ENCODE peak calls at places on chromosomes 7 and 10, in five cellular contexts. One of them, this sample, is unnamed.

GRCh38 chr7:27364344-27364758 is 121.7 kb downstream of the EVX1 start:
- DNase-seq in CD8-positive, alpha-beta memory T cell: no peak
- DNase-seq in heart left ventricle: no peak
- DNase-seq in NB4: peak; percentile 58
- DNase-seq in GM23248: peak; percentile 82
- DNase-seq in this sample: peak; percentile 87

GRCh38 chr10:61487506-61487905 is 34.3 kb upstream of the TMEM26 start:
- DNase-seq in CD8-positive, alpha-beta memory T cell: no peak
- DNase-seq in heart left ventricle: no peak
- DNase-seq in NB4: no peak
- DNase-seq in GM23248: peak; percentile 47
- DNase-seq in this sample: no peak

GRCh38 chr7:46352335-46352954 is 431.4 kb upstream of the IGFBP3 start:
- DNase-seq in CD8-positive, alpha-beta memory T cell: no peak
- DNase-seq in heart left ventricle: no peak
- DNase-seq in NB4: peak; percentile 57
- DNase-seq in GM23248: peak; percentile 74
- DNase-seq in this sample: no peak

GRCh38 chr10:121974535-121975294 is at the start of gene NSMCE4A:
- DNase-seq in CD8-positive, alpha-beta memory T cell: peak; percentile 47
- DNase-seq in heart left ventricle: peak; percentile 91
- DNase-seq in NB4: peak; percentile 90
- DNase-seq in GM23248: peak; percentile 88
- DNase-seq in this sample: peak; percentile 93

GRCh38 chr7:13411151-13411550 is 578.3 kb downstream of the ETV1 start:
- DNase-seq in CD8-positive, alpha-beta memory T cell: no peak
- DNase-seq in heart left ventricle: no peak
- DNase-seq in NB4: no peak
- DNase-seq in GM23248: no peak
- DNase-seq in this sample: no peak

GRCh38 chr10:96890580-96890979 is 58.5 kb downstream of the LCOR start:
- DNase-seq in CD8-positive, alpha-beta memory T cell: no peak
- DNase-seq in heart left ventricle: no peak
- DNase-seq in NB4: no peak
- DNase-seq in GM23248: no peak
- DNase-seq in this sample: no peak

GRCh38 chr7:113775401-113775800 is 143.4 kb downstream of the PPP1R3A start:
- DNase-seq in CD8-positive, alpha-beta memory T cell: no peak
- DNase-seq in heart left ventricle: no peak
- DNase-seq in NB4: no peak
- DNase-seq in GM23248: no peak
- DNase-seq in this sample: no peak

GRCh38 chr7:80224416-80224815 is 89.8 kb downstream of the GNAI1 start:
- DNase-seq in CD8-positive, alpha-beta memory T cell: no peak
- DNase-seq in heart left ventricle: no peak
- DNase-seq in NB4: no peak
- DNase-seq in GM23248: no peak
- DNase-seq in this sample: no peak

GRCh38 chr7:3238525-3239210 is 62.4 kb upstream of the SDK1 start:
- DNase-seq in CD8-positive, alpha-beta memory T cell: no peak
- DNase-seq in heart left ventricle: no peak
- DNase-seq in NB4: no peak
- DNase-seq in GM23248: no peak
- DNase-seq in this sample: no peak

GRCh38 chr10:3784510-3785250 is at the start of gene KLF6:
- DNase-seq in CD8-positive, alpha-beta memory T cell: peak; percentile 35
- DNase-seq in heart left ventricle: peak; percentile 82
- DNase-seq in NB4: no peak
- DNase-seq in GM23248: peak; percentile 65
- DNase-seq in this sample: peak; percentile 70

GRCh38 chr10:132292972-132293415 is 14.8 kb downstream of the STK32C start:
- DNase-seq in CD8-positive, alpha-beta memory T cell: no peak
- DNase-seq in heart left ventricle: peak; percentile 63
- DNase-seq in NB4: no peak
- DNase-seq in GM23248: no peak
- DNase-seq in this sample: peak; percentile 30

GRCh38 chr7:47690902-47691558 is 109.1 kb upstream of the TNS3 start:
- DNase-seq in CD8-positive, alpha-beta memory T cell: no peak
- DNase-seq in heart left ventricle: no peak
- DNase-seq in NB4: no peak
- DNase-seq in GM23248: peak; percentile 69
- DNase-seq in this sample: no peak

GRCh38 chr7:43534110-43534509 is 48.8 kb upstream of the STK17A start:
- DNase-seq in CD8-positive, alpha-beta memory T cell: no peak
- DNase-seq in heart left ventricle: no peak
- DNase-seq in NB4: no peak
- DNase-seq in GM23248: peak; percentile 58
- DNase-seq in this sample: no peak

GRCh38 chr7:102810916-102811315 is 62.1 kb downstream of the FAM185A start:
- DNase-seq in CD8-positive, alpha-beta memory T cell: no peak
- DNase-seq in heart left ventricle: no peak
- DNase-seq in NB4: no peak
- DNase-seq in GM23248: no peak
- DNase-seq in this sample: no peak

GRCh38 chr10:69501657-69502056 is 50.4 kb downstream of the TSPAN15 start:
- DNase-seq in CD8-positive, alpha-beta memory T cell: no peak
- DNase-seq in heart left ventricle: no peak
- DNase-seq in NB4: no peak
- DNase-seq in GM23248: no peak
- DNase-seq in this sample: no peak

GRCh38 chr7:84237533-84238173 is 43.1 kb upstream of the SEMA3A start:
- DNase-seq in CD8-positive, alpha-beta memory T cell: no peak
- DNase-seq in heart left ventricle: no peak
- DNase-seq in NB4: no peak
- DNase-seq in GM23248: peak; percentile 93
- DNase-seq in this sample: no peak

GRCh38 chr7:121449304-121449703 is 53.2 kb upstream of the FAM3C start:
- DNase-seq in CD8-positive, alpha-beta memory T cell: no peak
- DNase-seq in heart left ventricle: no peak
- DNase-seq in NB4: no peak
- DNase-seq in GM23248: no peak
- DNase-seq in this sample: no peak

GRCh38 chr7:138887872-138888656 is 90.1 kb upstream of the ATP6V0A4 start:
- DNase-seq in CD8-positive, alpha-beta memory T cell: no peak
- DNase-seq in heart left ventricle: no peak
- DNase-seq in NB4: no peak
- DNase-seq in GM23248: no peak
- DNase-seq in this sample: no peak

GRCh38 chr10:91605968-91606367 is 26.9 kb downstream of the PPP1R3C start:
- DNase-seq in CD8-positive, alpha-beta memory T cell: no peak
- DNase-seq in heart left ventricle: no peak
- DNase-seq in NB4: no peak
- DNase-seq in GM23248: no peak
- DNase-seq in this sample: no peak

GRCh38 chr10:75967491-75967890 is 536.1 kb downstream of the LRMDA start:
- DNase-seq in CD8-positive, alpha-beta memory T cell: no peak
- DNase-seq in heart left ventricle: no peak
- DNase-seq in NB4: no peak
- DNase-seq in GM23248: no peak
- DNase-seq in this sample: no peak

GRCh38 chr10:100725869-100726426 is 19.4 kb upstream of the PAX2 start:
- DNase-seq in CD8-positive, alpha-beta memory T cell: no peak
- DNase-seq in heart left ventricle: no peak
- DNase-seq in NB4: no peak
- DNase-seq in GM23248: no peak
- DNase-seq in this sample: no peak

GRCh38 chr7:98372993-98373392 is 27.9 kb downstream of the BAIAP2L1 start:
- DNase-seq in CD8-positive, alpha-beta memory T cell: no peak
- DNase-seq in heart left ventricle: no peak
- DNase-seq in NB4: no peak
- DNase-seq in GM23248: peak; percentile 64
- DNase-seq in this sample: no peak

GRCh38 chr10:24744966-24745365 is 21.3 kb upstream of the ARHGAP21 start:
- DNase-seq in CD8-positive, alpha-beta memory T cell: no peak
- DNase-seq in heart left ventricle: no peak
- DNase-seq in NB4: no peak
- DNase-seq in GM23248: no peak
- DNase-seq in this sample: no peak

GRCh38 chr10:108039821-108040584 is 875.5 kb upstream of the SORCS1 start:
- DNase-seq in CD8-positive, alpha-beta memory T cell: no peak
- DNase-seq in heart left ventricle: no peak
- DNase-seq in NB4: no peak
- DNase-seq in GM23248: no peak
- DNase-seq in this sample: no peak

GRCh38 chr10:97163141-97163540 is 22.6 kb downstream of the SLIT1 start:
- DNase-seq in CD8-positive, alpha-beta memory T cell: no peak
- DNase-seq in heart left ventricle: peak; percentile 44
- DNase-seq in NB4: no peak
- DNase-seq in GM23248: no peak
- DNase-seq in this sample: no peak

GRCh38 chr7:127974611-127975010 is 56.6 kb downstream of the LRRC4 start:
- DNase-seq in CD8-positive, alpha-beta memory T cell: no peak
- DNase-seq in heart left ventricle: no peak
- DNase-seq in NB4: no peak
- DNase-seq in GM23248: no peak
- DNase-seq in this sample: no peak

GRCh38 chr10:1379601-1380000 is 323.4 kb downstream of the WDR37 start:
- DNase-seq in CD8-positive, alpha-beta memory T cell: no peak
- DNase-seq in heart left ventricle: no peak
- DNase-seq in NB4: no peak
- DNase-seq in GM23248: no peak
- DNase-seq in this sample: no peak

GRCh38 chr7:25851332-25852248 is 300.4 kb upstream of the NFE2L3 start:
- DNase-seq in CD8-positive, alpha-beta memory T cell: peak; percentile 23
- DNase-seq in heart left ventricle: peak; percentile 87
- DNase-seq in NB4: peak; percentile 92
- DNase-seq in GM23248: peak; percentile 91
- DNase-seq in this sample: peak; percentile 91
- H3K4me3 ChIP-seq in CD8-positive, alpha-beta memory T cell: no peak overlapping the region
- H3K4me3 ChIP-seq in heart left ventricle: peak overlapping the region; percentile 32
- H3K4me3 ChIP-seq in NB4: peak overlapping the region; percentile 58
- H3K4me3 ChIP-seq in GM23248: peak overlapping the region; percentile 64
- H3K4me3 ChIP-seq in this sample: peak overlapping the region; percentile 33

DNA sequence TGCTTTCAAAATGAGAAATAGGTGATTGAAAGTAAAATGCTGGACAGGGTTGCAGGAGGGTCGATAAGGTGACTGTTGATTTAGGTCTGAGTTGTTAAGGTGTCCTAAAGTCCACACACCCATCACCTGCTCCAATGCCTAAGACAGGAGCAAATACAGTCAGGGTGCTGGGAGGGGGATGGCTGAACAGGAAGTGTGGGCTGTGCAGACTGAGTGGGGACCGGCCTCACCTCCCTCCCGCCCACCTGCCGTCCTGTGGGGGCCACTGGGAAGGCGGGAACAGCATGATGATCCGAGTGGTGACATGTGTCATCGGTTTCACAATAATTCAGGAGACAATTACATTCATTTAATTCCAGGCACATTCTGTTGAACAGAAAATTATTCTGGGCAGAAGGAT is 260.8 kb downstream of the DNAJB6 start:
- DNase-seq in CD8-positive, alpha-beta memory T cell: no peak
- DNase-seq in heart left ventricle: no peak
- DNase-seq in NB4: peak; percentile 41
- DNase-seq in GM23248: no peak
- DNase-seq in this sample: no peak
- H3K4me3 ChIP-seq in CD8-positive, alpha-beta memory T cell: no peak overlapping the region
- H3K4me3 ChIP-seq in heart left ventricle: no peak overlapping the region
- H3K4me3 ChIP-seq in NB4: no peak overlapping the region
- H3K4me3 ChIP-seq in GM23248: no peak overlapping the region
- H3K4me3 ChIP-seq in this sample: no peak overlapping the region

DNA sequence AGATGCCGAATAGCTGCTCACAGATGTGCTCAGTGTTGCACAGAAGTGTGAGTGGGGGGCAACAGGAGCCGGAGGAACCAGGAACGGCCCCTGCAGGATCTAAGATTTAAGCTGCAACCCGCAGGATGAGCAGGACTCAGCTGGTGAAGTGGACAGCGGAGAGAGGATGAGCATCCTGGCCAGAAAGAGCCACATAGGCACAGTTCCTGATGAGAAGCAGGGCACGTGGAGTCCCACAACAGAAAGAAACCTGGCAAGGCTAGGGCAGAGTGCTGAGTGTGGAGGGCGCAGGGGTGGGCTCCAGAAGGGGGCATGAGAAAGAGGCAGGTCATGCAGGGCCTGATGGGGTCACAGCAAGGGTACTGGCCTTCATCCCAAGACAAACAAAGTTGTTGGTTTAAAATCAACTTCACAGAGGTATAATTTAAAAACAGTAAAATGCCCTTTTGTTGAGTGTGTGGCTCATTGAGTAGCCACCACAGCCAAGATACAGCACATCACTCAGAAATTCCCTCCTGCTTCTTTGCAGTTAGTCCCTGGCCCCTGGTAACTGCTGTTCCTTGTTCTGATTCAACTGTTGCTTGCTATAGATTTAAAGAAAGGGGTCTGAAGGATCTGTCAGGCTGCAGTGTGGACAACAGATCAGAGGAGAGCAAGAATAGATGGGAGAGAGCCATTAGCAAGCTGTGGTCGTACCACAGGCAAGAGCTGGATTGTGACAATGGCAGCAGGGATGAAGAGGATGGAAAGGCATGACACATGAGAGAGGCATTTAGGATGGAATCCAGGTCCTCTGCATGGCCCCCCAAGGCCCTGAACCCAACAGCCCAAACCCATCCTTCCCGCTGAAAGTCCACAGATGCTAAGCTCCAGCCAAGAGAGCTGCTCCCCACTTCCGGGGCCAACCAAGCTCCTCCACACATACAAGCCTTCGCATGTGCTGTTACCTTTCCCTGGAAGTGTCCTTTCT is 53.1 kb upstream of the OSBPL3 start:
- DNase-seq in CD8-positive, alpha-beta memory T cell: no peak
- DNase-seq in heart left ventricle: no peak
- DNase-seq in NB4: no peak
- DNase-seq in GM23248: peak; percentile 59
- DNase-seq in this sample: no peak
- H3K4me3 ChIP-seq in CD8-positive, alpha-beta memory T cell: no peak overlapping the region
- H3K4me3 ChIP-seq in heart left ventricle: no peak overlapping the region
- H3K4me3 ChIP-seq in NB4: no peak overlapping the region
- H3K4me3 ChIP-seq in GM23248: no peak overlapping the region
- H3K4me3 ChIP-seq in this sample: no peak overlapping the region

GRCh38 chr10:48684792-48685651 is at the start of gene WDFY4:
- DNase-seq in CD8-positive, alpha-beta memory T cell: no peak
- DNase-seq in heart left ventricle: peak; percentile 74
- DNase-seq in NB4: peak; percentile 97
- DNase-seq in GM23248: no peak
- DNase-seq in this sample: no peak

GRCh38 chr10:48683424-48683823 is 1.2 kb upstream of the WDFY4 start:
- DNase-seq in CD8-positive, alpha-beta memory T cell: no peak
- DNase-seq in heart left ventricle: peak; percentile 13
- DNase-seq in NB4: no peak
- DNase-seq in GM23248: no peak
- DNase-seq in this sample: no peak

GRCh38 chr10:48683893-48684292 is 780 bp upstream of the WDFY4 start:
- DNase-seq in CD8-positive, alpha-beta memory T cell: no peak
- DNase-seq in heart left ventricle: no peak
- DNase-seq in NB4: peak; percentile 28
- DNase-seq in GM23248: no peak
- DNase-seq in this sample: no peak

GRCh38 chr10:48684463-48684791 is 246 bp upstream of the WDFY4 start:
- DNase-seq in CD8-positive, alpha-beta memory T cell: no peak
- DNase-seq in heart left ventricle: no peak
- DNase-seq in NB4: no peak
- DNase-seq in GM23248: no peak
- DNase-seq in this sample: no peak

DNA sequence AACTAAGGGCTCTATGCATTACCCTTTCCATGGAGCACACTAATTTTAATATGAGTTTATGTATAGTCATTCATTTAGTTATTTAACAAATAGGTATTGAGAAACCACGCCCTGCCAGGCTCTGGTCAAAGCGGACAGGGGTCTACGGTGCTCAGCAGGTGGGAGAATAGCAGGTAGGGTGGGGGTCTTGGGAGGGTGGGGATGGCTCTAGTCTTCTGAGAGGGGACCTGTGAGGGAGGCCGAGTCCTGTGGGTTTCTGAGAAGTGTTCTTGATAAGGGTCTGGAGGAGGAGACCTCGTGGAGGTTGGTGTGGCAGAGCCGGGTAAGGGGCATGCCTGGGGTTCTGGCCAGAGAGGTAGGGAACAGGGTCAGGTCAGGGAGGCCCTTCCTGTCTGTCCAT is 1.1 kb downstream of the WDFY4 start:
- DNase-seq in CD8-positive, alpha-beta memory T cell: no peak
- DNase-seq in heart left ventricle: no peak
- DNase-seq in NB4: peak; percentile 38
- DNase-seq in GM23248: no peak
- DNase-seq in this sample: no peak
- H3K4me3 ChIP-seq in CD8-positive, alpha-beta memory T cell: no peak overlapping the region
- H3K4me3 ChIP-seq in heart left ventricle: no peak overlapping the region
- H3K4me3 ChIP-seq in NB4: peak overlapping the region; percentile 88
- H3K4me3 ChIP-seq in GM23248: no peak overlapping the region
- H3K4me3 ChIP-seq in this sample: no peak overlapping the region

This sample was measured in psoas muscle.